ENCODE peak calls at places on chromosomes 12 and 14, in ten cellular contexts. L, O, M, R, S, T, D, G, I and B are unnamed samples.

GRCh38 chr12:25756974-25757665 is 201.4 kb upstream of the RASSF8 start:
- DNase-seq in L (peak; percentile 3), O (no peak), M (no peak), R (peak; percentile 65), S (no peak), T (no peak), D (no peak), G (no peak), I (no peak), B (no peak)

GRCh38 chr14:93727039-93727740 is 61.1 kb downstream of the PRIMA1 start:
- DNase-seq in L (no peak), O (peak; percentile 38), M (no peak), R (no peak), S (no peak), T (no peak), D (no peak), G (no peak), I (no peak), B (no peak)

GRCh38 chr14:49315570-49315969 is 270.6 kb downstream of the RPS29 start:
- DNase-seq in L (no peak), O (no peak), M (no peak), R (no peak), S (no peak), T (no peak), D (no peak), G (no peak), I (no peak), B (no peak)

GRCh38 chr14:54219281-54220121 is 177.3 kb upstream of the CDKN3 start:
- DNase-seq in L (no peak), O (peak; percentile 60), M (no peak), R (no peak), S (no peak), T (peak; percentile 6), D (no peak), G (no peak), I (no peak), B (no peak)

GRCh38 chr12:4273651-4274395 is at the start of gene CCND2:
- DNase-seq in L (peak; percentile 91), O (peak; percentile 82), M (peak; percentile 88), R (peak; percentile 57), S (no peak), T (peak; percentile 66), D (peak; percentile 93), G (peak; percentile 85), I (peak; percentile 88), B (peak; percentile 76)

GRCh38 chr12:988616-989015 is 2.4 kb upstream of the ERC1 start:
- DNase-seq in L (no peak), O (no peak), M (no peak), R (peak; percentile 30), S (no peak), T (no peak), D (no peak), G (no peak), I (no peak), B (no peak)

GRCh38 chr14:54784060-54784459 is 118.6 kb downstream of the GCH1 start:
- DNase-seq in L (no peak), O (no peak), M (no peak), R (no peak), S (no peak), T (no peak), D (no peak), G (no peak), I (no peak), B (no peak)

GRCh38 chr12:7433276-7433822 is 10.6 kb downstream of the CD163L1 start:
- DNase-seq in L (no peak), O (no peak), M (no peak), R (peak; percentile 82), S (peak; percentile 14), T (no peak), D (no peak), G (no peak), I (no peak), B (no peak)

GRCh38 chr12:21775130-21775920 is 819 bp upstream of the KCNJ8 start:
- DNase-seq in L (peak; percentile 69), O (no peak), M (no peak), R (peak; percentile 17), S (no peak), T (no peak), D (no peak), G (no peak), I (no peak), B (no peak)

GRCh38 chr12:38813930-38814329 is 91.5 kb downstream of the CPNE8 start:
- DNase-seq in L (no peak), O (no peak), M (no peak), R (no peak), S (no peak), T (no peak), D (no peak), G (no peak), I (no peak), B (no peak)

GRCh38 chr14:24246765-24247212 is 4.4 kb upstream of the TINF2 start:
- DNase-seq in L (no peak), O (no peak), M (peak; percentile 61), R (peak; percentile 50), S (no peak), T (no peak), D (no peak), G (no peak), I (peak; percentile 9), B (no peak)

GRCh38 chr12:64092507-64092906 is 129.6 kb downstream of the KICS2 start:
- DNase-seq in L (no peak), O (no peak), M (no peak), R (no peak), S (no peak), T (no peak), D (no peak), G (no peak), I (no peak), B (no peak)
- TF ChIP-seq CTCF in L (no peak), O (no peak), M (no peak), R (no peak), S (no peak), T (no peak), D (no peak), G (no peak), I (no peak), B (no peak)

DNA sequence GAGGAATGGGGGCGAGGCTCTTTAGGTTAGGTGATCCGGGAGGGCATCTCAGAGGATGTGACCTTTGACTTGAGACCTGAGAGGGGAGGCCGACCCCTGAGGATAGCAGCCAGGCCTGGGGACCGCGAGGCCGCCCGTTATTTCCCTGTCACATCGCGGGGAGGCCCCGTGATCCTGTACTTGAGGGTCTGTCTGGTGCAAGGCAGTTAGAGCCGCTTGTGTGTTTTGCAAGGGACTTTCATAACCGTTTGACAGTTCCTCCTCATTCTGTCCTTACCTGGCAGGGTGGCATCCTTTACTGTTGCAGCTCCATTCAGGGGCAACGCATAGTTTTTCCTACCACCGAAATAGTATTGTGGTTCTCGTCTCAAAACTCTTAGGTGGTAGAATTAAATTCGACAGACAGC is 764 bp downstream of the VRK1 start:
- DNase-seq in L (no peak), O (no peak), M (peak; percentile 41), R (peak; percentile 17), S (no peak), T (no peak), D (no peak), G (no peak), I (peak; percentile 48), B (no peak)
- TF ChIP-seq CTCF in L (no peak), O (no peak), M (no peak), R (no peak), S (no peak), T (no peak), D (no peak), G (no peak), I (no peak), B (no peak)

GRCh38 chr14:101004954-101005353 is 101.4 kb upstream of the RTL1 start:
- DNase-seq in L (no peak), O (no peak), M (no peak), R (peak; percentile 60), S (peak; percentile 28), T (no peak), D (no peak), G (no peak), I (no peak), B (no peak)

GRCh38 chr14:101002738-101003137 is 99.2 kb upstream of the RTL1 start:
- DNase-seq in L (no peak), O (no peak), M (no peak), R (no peak), S (no peak), T (no peak), D (no peak), G (no peak), I (no peak), B (no peak)

GRCh38 chr14:101004176-101004575 is 100.7 kb upstream of the RTL1 start:
- DNase-seq in L (no peak), O (no peak), M (peak; percentile 6), R (no peak), S (no peak), T (no peak), D (no peak), G (no peak), I (peak; percentile 35), B (no peak)

GRCh38 chr14:101001311-101002069 is 98.0 kb upstream of the RTL1 start:
- DNase-seq in L (no peak), O (no peak), M (no peak), R (peak; percentile 23), S (peak; percentile 55), T (no peak), D (no peak), G (no peak), I (no peak), B (no peak)

DNA sequence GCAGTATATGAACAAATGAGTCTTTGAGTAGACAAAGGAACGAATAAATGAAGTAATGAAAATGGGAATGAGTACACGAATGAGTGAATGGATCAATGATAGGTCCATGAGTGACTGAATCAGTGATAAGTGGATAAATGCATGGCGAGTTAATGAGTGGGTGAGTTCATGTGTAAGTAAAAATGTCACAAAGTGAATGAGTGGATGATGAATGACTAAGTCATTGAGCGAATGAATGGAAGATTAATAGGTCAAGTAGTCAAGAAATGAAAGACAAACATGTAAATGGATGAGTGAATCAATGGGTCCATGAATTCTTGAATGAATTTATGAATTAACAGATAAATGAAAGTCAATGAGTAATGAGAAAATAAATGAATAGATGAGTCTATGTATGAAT is 97.2 kb upstream of the RTL1 start:
- DNase-seq in L (no peak), O (no peak), M (no peak), R (no peak), S (no peak), T (no peak), D (no peak), G (no peak), I (no peak), B (no peak)
- TF ChIP-seq CTCF in L (no peak), O (no peak), M (no peak), R (no peak), S (no peak), T (no peak), D (no peak), G (no peak), I (no peak), B (no peak)

GRCh38 chr12:43942379-43942778 is 106.5 kb downstream of the TMEM117 start:
- DNase-seq in L (no peak), O (no peak), M (no peak), R (no peak), S (no peak), T (no peak), D (no peak), G (no peak), I (no peak), B (no peak)

DNA sequence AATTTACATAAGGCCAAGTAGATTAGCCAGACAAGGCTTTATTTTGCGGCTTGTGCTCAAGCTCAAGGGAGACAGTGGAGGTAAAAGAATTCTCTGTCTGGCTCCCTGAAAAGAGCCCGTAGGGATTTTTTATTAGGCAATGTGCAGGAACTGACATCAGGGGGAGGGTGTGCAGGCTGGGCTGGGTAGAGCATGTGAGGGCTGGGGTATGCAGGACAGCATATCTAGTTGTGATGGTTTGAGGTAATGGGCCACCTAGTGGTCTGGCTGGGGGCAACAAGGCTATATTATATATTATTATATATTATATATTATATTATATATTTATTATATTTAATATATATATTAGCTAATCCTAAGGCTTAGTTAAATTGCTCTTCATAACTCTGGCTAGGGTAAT is 102.1 kb downstream of the TMEM117 start:
- DNase-seq in L (no peak), O (no peak), M (no peak), R (peak; percentile 8), S (no peak), T (no peak), D (no peak), G (no peak), I (no peak), B (no peak)
- TF ChIP-seq CTCF in L (no peak), O (no peak), M (no peak), R (peak; percentile 35), S (peak; percentile 35), T (peak; percentile 61), D (no peak), G (no peak), I (no peak), B (peak; percentile 44)